ENCODE peak calls at places on chromosomes 4 and X, in four cellular contexts. E is choroid plexus epithelial cell, R is lower leg skin, A is kidney epithelial cell. T is an unnamed sample.

GRCh38 chr4:37737456-37737855 is 51.3 kb upstream of the RELL1 start:
- DNase-seq in R (no peak), E (peak; percentile 61), A (no peak), T (peak; percentile 69)

GRCh38 chr4:87982446-87982845 is 6.9 kb downstream of the SPP1 start:
- DNase-seq in A (no peak), R (no peak), E (no peak), T (peak; percentile 26)

GRCh38 chrX:47210661-47211425 is 7.6 kb upstream of the CDK16 start:
- DNase-seq in R (no peak), A (no peak), E (no peak), T (no peak)

GRCh38 chrX:149511081-149511480 is 6.0 kb upstream of the IDS start:
- DNase-seq in E (no peak), A (no peak), R (no peak), T (no peak)

GRCh38 chrX:71282514-71283408 is 674 bp upstream of the NONO start:
- DNase-seq in E (peak; percentile 56), R (no peak), A (peak; percentile 51), T (peak; percentile 52)

GRCh38 chr4:69124941-69125340 is 28.7 kb downstream of the UGT2B7 start:
- DNase-seq in A (no peak), E (no peak), R (no peak), T (no peak)

GRCh38 chr4:3700223-3700622 is 66.0 kb upstream of the ADRA2C start:
- DNase-seq in R (no peak), E (no peak), A (no peak), T (no peak)

GRCh38 chr4:21709031-21709430 is 239.5 kb downstream of the KCNIP4 start:
- DNase-seq in A (no peak), E (no peak), R (no peak), T (no peak)

GRCh38 chr4:6134612-6135220 is 65.6 kb downstream of the JAKMIP1 start:
- DNase-seq in A (no peak), R (no peak), E (no peak), T (no peak)

GRCh38 chr4:1762264-1763010 is 30.7 kb upstream of the FGFR3 start:
- DNase-seq in E (no peak), R (no peak), A (no peak), T (no peak)

GRCh38 chr4:169412046-169412445 is 141.3 kb upstream of the SH3RF1 start:
- DNase-seq in A (no peak), R (no peak), E (no peak), T (no peak)

GRCh38 chrX:123731987-123732678 is 719 bp downstream of the THOC2 start:
- DNase-seq in A (no peak), R (no peak), E (peak; percentile 14), T (no peak)

GRCh38 chr4:174880001-174880400 is 38.2 kb upstream of the ADAM29 start:
- DNase-seq in R (no peak), A (no peak), E (no peak), T (no peak)

GRCh38 chr4:88907478-88907877 is 149.5 kb downstream of the FAM13A start:
- DNase-seq in A (no peak), E (no peak), R (no peak), T (no peak)

GRCh38 chrX:152853986-152854385 is 23.1 kb downstream of the NSDHL start:
- DNase-seq in A (no peak), E (no peak), R (no peak), T (no peak)

GRCh38 chr4:67593741-67594175 is 35.2 kb downstream of the STAP1 start:
- DNase-seq in R (no peak), E (peak; percentile 74), A (no peak), T (peak; percentile 86)

GRCh38 chr4:111748157-111748556 is 397.1 kb upstream of the FAM241A start:
- DNase-seq in E (no peak), A (no peak), R (no peak), T (no peak)

GRCh38 chrX:10121787-10122186 is 35.0 kb upstream of the CLCN4 start:
- DNase-seq in E (peak; percentile 13), R (no peak), A (no peak), T (no peak)

GRCh38 chr4:2802618-2803531 is 10.0 kb downstream of the SH3BP2 start:
- DNase-seq in E (no peak), A (no peak), R (no peak), T (no peak)

GRCh38 chr4:17155486-17155885 is 257.0 kb upstream of the LDB2 start:
- DNase-seq in R (no peak), E (peak; percentile 22), A (no peak), T (peak; percentile 61)

GRCh38 chrX:30060718-30061117 is 154.6 kb upstream of the MAGEB2 start:
- DNase-seq in E (peak; percentile 44), A (no peak), R (no peak), T (peak; percentile 31)

GRCh38 chrX:51395807-51396728 is 63.4 kb downstream of the NUDT10 start:
- DNase-seq in A (no peak), R (no peak), E (peak; percentile 4), T (no peak)

GRCh38 chr4:26163425-26164362 is 157.1 kb upstream of the RBPJ start:
- DNase-seq in E (no peak), A (no peak), R (no peak), T (no peak)

GRCh38 chr4:154516320-154516719 is 24.7 kb upstream of the DCHS2 start:
- DNase-seq in R (no peak), A (no peak), E (no peak), T (no peak)

GRCh38 chrX:107716045-107716684 is 59.4 kb downstream of the TSC22D3 start:
- DNase-seq in E (peak; percentile 34), R (no peak), A (no peak), T (peak; percentile 27)

GRCh38 chrX:107713205-107714195 is 62.1 kb downstream of the TSC22D3 start:
- DNase-seq in R (no peak), A (no peak), E (peak; percentile 36), T (peak; percentile 39)

GRCh38 chrX:107712231-107713204 is 63.1 kb downstream of the TSC22D3 start:
- DNase-seq in R (peak; percentile 65), E (peak; percentile 72), A (no peak), T (peak; percentile 79)

GRCh38 chrX:107715331-107716044 is 60.1 kb downstream of the TSC22D3 start:
- DNase-seq in R (no peak), A (no peak), E (peak; percentile 37), T (peak; percentile 37)

DNA sequence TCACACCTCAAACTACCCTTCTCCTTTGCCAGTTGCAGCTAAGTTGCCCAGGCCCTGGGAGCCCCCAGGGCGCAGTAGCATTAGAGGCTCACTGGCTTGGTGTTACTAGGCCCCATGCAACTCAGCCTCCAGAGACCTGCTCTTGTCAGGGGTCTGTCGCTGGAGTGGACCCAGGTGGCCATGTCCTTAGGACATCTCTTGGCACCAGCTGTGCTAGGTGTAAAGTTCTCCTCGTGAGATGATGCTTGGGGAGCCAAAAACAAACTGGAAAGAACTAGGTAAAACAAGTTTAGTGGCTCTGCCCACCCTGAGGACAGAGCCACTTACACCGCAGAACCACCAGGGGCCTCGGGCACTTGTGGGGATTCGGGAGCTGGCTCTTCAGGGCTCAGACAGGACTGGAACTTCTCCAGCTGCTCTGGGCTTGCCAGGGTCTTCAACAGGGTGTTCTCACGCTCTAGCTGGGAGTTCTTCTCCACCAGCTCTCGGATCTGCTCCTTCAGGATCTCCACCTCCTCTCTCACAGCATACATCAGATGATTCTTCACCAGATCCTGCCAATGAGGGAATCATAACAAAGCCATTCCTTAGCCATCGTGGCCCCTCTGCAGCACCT is 61.3 kb downstream of the TSC22D3 start:
- DNase-seq in E (peak; percentile 57), A (no peak), R (no peak), T (peak; percentile 57)
- TF ChIP-seq CTCF in E (peak; percentile 40), A (no peak), R (no peak), T (peak; percentile 15)

DNA sequence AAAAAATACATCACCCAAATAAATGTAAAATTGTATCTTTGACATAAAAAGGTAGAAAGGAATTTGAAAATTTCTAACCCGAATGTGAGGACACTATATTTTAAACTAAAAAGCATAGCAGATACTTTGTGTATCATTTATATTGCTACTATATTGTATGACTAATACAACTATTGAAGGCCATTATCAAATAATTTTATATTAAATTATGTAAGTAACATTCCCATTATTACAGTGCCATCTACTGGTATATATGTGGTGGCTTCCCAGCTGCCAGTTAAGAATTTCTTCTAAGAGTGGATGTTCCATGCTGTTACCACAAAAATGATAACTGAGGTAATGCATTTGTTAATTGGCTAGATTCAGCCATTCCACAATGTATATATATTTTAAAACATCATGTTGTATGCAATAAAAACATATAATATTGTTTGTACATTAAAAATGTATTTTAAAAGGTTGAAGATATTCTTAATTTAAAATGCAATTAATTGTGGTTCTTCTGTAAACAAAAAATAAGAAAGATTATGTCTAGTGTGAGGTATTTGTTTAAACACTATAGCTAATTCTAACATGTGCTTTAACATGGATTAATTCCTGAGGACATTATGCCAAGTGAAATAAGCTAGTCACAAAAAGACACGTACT is 65.3 kb downstream of the EGF start:
- DNase-seq in R (no peak), A (no peak), E (peak; percentile 74), T (peak; percentile 68)
- TF ChIP-seq CTCF in R (no peak), A (peak; percentile 61), E (peak; percentile 66), T (peak; percentile 66)

DNA sequence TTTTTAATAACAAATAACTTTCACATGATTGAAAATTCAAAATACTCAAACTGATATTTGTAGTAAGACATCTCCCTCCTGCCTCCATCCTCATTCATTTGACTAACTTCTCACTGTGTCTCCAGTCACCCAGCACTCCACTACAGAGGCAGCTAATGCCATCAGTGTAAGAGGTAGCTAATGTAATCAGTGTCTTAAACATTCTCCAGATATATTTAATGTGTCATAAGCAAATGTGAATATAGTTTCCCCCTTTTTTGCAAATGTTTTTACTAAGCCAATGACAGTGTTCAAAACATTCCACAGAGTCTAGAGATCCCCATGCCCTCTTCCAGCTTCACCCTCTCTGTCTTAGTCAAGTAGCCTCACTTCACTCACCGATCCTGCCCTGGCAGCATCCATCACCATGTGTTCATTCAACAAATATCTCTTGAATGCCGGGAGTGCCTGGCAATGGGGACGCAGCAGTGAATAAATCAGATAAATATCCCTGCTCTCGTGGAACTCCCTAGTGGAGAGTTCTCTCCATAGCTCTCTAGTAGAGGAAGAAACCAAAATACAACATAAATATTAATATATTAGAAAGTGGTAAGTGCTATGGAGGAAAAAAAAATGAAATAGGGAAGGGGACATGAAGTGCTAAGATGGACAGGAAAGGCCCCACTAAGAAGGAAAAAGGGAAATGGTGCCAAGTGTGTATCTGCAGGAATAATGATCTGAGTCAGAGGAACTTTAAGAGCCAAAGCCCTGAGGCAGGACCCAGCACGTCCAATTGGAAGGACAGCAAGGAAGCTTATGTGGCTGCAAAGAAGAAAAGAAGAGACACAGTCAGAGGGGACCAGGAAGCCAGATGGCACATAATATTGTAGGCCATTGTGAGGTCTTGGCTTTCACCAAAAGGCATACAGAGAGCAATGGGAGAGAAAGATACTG is 18.7 kb downstream of the SCFD2 start:
- DNase-seq in E (no peak), R (no peak), A (no peak), T (peak; percentile 46)
- TF ChIP-seq CTCF in E (no peak), R (no peak), A (no peak), T (peak; percentile 13)

GRCh38 chrX:147498796-147499195 is 412.9 kb upstream of the FMR1 start:
- DNase-seq in R (no peak), E (no peak), A (no peak), T (no peak)
- TF ChIP-seq CTCF in R (no peak), E (no peak), A (no peak), T (no peak)